ENCODE peak calls at places on chromosomes 13 and 19, in seven cellular contexts. One of them, this sample, is unnamed.

GRCh38 chr19:16067205-16067938 is 8.9 kb upstream of the TPM4 start:
- DNase-seq in DMS 273 treated with DMSO at 0.1 percent for 48 hours: no peak
- DNase-seq in activated naive CD8-positive, alpha-beta T cell treated with anti-CD3 and anti-CD28 coated beads, Interleukin-2, amount 10 ng/mL, durations not matched to agents 7 days and 5 days: no peak
- DNase-seq in head of caudate nucleus: peak; percentile 25
- DNase-seq in stimulated activated CD4-positive, alpha-beta T cell treated with anti-CD3 and anti-CD28 coated beads, Interleukin-1b, Interleukin-23, amount 100 ng/mL, for 24 hours: no peak
- DNase-seq in stimulated activated CD8-positive, alpha-beta memory T cell treated with anti-CD3 and anti-CD28 coated beads, Interleukin-2, amount 100 ng/mL, for 48 hours: no peak
- DNase-seq in AG09309: peak; percentile 69
- DNase-seq in this sample: no peak

GRCh38 chr19:35219008-35219407 is 9.5 kb downstream of the FAM187B start:
- DNase-seq in activated naive CD8-positive, alpha-beta T cell treated with anti-CD3 and anti-CD28 coated beads, Interleukin-2, amount 10 ng/mL, durations not matched to agents 7 days and 5 days: no peak
- DNase-seq in stimulated activated CD4-positive, alpha-beta T cell treated with anti-CD3 and anti-CD28 coated beads, Interleukin-1b, Interleukin-23, amount 100 ng/mL, for 24 hours: no peak
- DNase-seq in DMS 273 treated with DMSO at 0.1 percent for 48 hours: no peak
- DNase-seq in head of caudate nucleus: no peak
- DNase-seq in AG09309: no peak
- DNase-seq in stimulated activated CD8-positive, alpha-beta memory T cell treated with anti-CD3 and anti-CD28 coated beads, Interleukin-2, amount 100 ng/mL, for 48 hours: no peak
- DNase-seq in this sample: no peak

GRCh38 chr19:12774588-12775555 is at the start of gene HOOK2:
- DNase-seq in activated naive CD8-positive, alpha-beta T cell treated with anti-CD3 and anti-CD28 coated beads, Interleukin-2, amount 10 ng/mL, durations not matched to agents 7 days and 5 days: no peak
- DNase-seq in head of caudate nucleus: peak; percentile 63
- DNase-seq in AG09309: no peak
- DNase-seq in DMS 273 treated with DMSO at 0.1 percent for 48 hours: no peak
- DNase-seq in stimulated activated CD4-positive, alpha-beta T cell treated with anti-CD3 and anti-CD28 coated beads, Interleukin-1b, Interleukin-23, amount 100 ng/mL, for 24 hours: no peak
- DNase-seq in stimulated activated CD8-positive, alpha-beta memory T cell treated with anti-CD3 and anti-CD28 coated beads, Interleukin-2, amount 100 ng/mL, for 48 hours: no peak
- DNase-seq in this sample: no peak

GRCh38 chr19:29810504-29810871 is 1.3 kb upstream of the CCNE1 start:
- DNase-seq in stimulated activated CD8-positive, alpha-beta memory T cell treated with anti-CD3 and anti-CD28 coated beads, Interleukin-2, amount 100 ng/mL, for 48 hours: no peak
- DNase-seq in AG09309: no peak
- DNase-seq in activated naive CD8-positive, alpha-beta T cell treated with anti-CD3 and anti-CD28 coated beads, Interleukin-2, amount 10 ng/mL, durations not matched to agents 7 days and 5 days: no peak
- DNase-seq in DMS 273 treated with DMSO at 0.1 percent for 48 hours: no peak
- DNase-seq in head of caudate nucleus: no peak
- DNase-seq in stimulated activated CD4-positive, alpha-beta T cell treated with anti-CD3 and anti-CD28 coated beads, Interleukin-1b, Interleukin-23, amount 100 ng/mL, for 24 hours: no peak
- DNase-seq in this sample: no peak

GRCh38 chr13:39159393-39159792 is 121.1 kb downstream of the NHLRC3 start:
- DNase-seq in AG09309: no peak
- DNase-seq in activated naive CD8-positive, alpha-beta T cell treated with anti-CD3 and anti-CD28 coated beads, Interleukin-2, amount 10 ng/mL, durations not matched to agents 7 days and 5 days: no peak
- DNase-seq in head of caudate nucleus: no peak
- DNase-seq in DMS 273 treated with DMSO at 0.1 percent for 48 hours: no peak
- DNase-seq in stimulated activated CD4-positive, alpha-beta T cell treated with anti-CD3 and anti-CD28 coated beads, Interleukin-1b, Interleukin-23, amount 100 ng/mL, for 24 hours: no peak
- DNase-seq in stimulated activated CD8-positive, alpha-beta memory T cell treated with anti-CD3 and anti-CD28 coated beads, Interleukin-2, amount 100 ng/mL, for 48 hours: no peak
- DNase-seq in this sample: no peak

GRCh38 chr19:41415154-41415571 is 12.0 kb downstream of the B3GNT8 start:
- DNase-seq in AG09309: no peak
- DNase-seq in activated naive CD8-positive, alpha-beta T cell treated with anti-CD3 and anti-CD28 coated beads, Interleukin-2, amount 10 ng/mL, durations not matched to agents 7 days and 5 days: no peak
- DNase-seq in stimulated activated CD4-positive, alpha-beta T cell treated with anti-CD3 and anti-CD28 coated beads, Interleukin-1b, Interleukin-23, amount 100 ng/mL, for 24 hours: no peak
- DNase-seq in stimulated activated CD8-positive, alpha-beta memory T cell treated with anti-CD3 and anti-CD28 coated beads, Interleukin-2, amount 100 ng/mL, for 48 hours: no peak
- DNase-seq in head of caudate nucleus: no peak
- DNase-seq in DMS 273 treated with DMSO at 0.1 percent for 48 hours: no peak
- DNase-seq in this sample: no peak

GRCh38 chr13:30690282-30691188 is 44.8 kb upstream of the ALOX5AP start:
- DNase-seq in head of caudate nucleus: no peak
- DNase-seq in stimulated activated CD4-positive, alpha-beta T cell treated with anti-CD3 and anti-CD28 coated beads, Interleukin-1b, Interleukin-23, amount 100 ng/mL, for 24 hours: no peak
- DNase-seq in activated naive CD8-positive, alpha-beta T cell treated with anti-CD3 and anti-CD28 coated beads, Interleukin-2, amount 10 ng/mL, durations not matched to agents 7 days and 5 days: no peak
- DNase-seq in stimulated activated CD8-positive, alpha-beta memory T cell treated with anti-CD3 and anti-CD28 coated beads, Interleukin-2, amount 100 ng/mL, for 48 hours: no peak
- DNase-seq in AG09309: peak; percentile 79
- DNase-seq in DMS 273 treated with DMSO at 0.1 percent for 48 hours: peak; percentile 76
- DNase-seq in this sample: no peak

GRCh38 chr13:37319041-37319443 is 213.6 kb upstream of the CSNK1A1L start:
- DNase-seq in activated naive CD8-positive, alpha-beta T cell treated with anti-CD3 and anti-CD28 coated beads, Interleukin-2, amount 10 ng/mL, durations not matched to agents 7 days and 5 days: no peak
- DNase-seq in DMS 273 treated with DMSO at 0.1 percent for 48 hours: no peak
- DNase-seq in AG09309: peak; percentile 5
- DNase-seq in stimulated activated CD4-positive, alpha-beta T cell treated with anti-CD3 and anti-CD28 coated beads, Interleukin-1b, Interleukin-23, amount 100 ng/mL, for 24 hours: no peak
- DNase-seq in head of caudate nucleus: no peak
- DNase-seq in stimulated activated CD8-positive, alpha-beta memory T cell treated with anti-CD3 and anti-CD28 coated beads, Interleukin-2, amount 100 ng/mL, for 48 hours: no peak
- DNase-seq in this sample: no peak

GRCh38 chr19:33388231-33388816 is 14.8 kb downstream of the CEBPG start:
- DNase-seq in activated naive CD8-positive, alpha-beta T cell treated with anti-CD3 and anti-CD28 coated beads, Interleukin-2, amount 10 ng/mL, durations not matched to agents 7 days and 5 days: no peak
- DNase-seq in head of caudate nucleus: no peak
- DNase-seq in stimulated activated CD4-positive, alpha-beta T cell treated with anti-CD3 and anti-CD28 coated beads, Interleukin-1b, Interleukin-23, amount 100 ng/mL, for 24 hours: no peak
- DNase-seq in DMS 273 treated with DMSO at 0.1 percent for 48 hours: no peak
- DNase-seq in AG09309: no peak
- DNase-seq in stimulated activated CD8-positive, alpha-beta memory T cell treated with anti-CD3 and anti-CD28 coated beads, Interleukin-2, amount 100 ng/mL, for 48 hours: no peak
- DNase-seq in this sample: no peak

GRCh38 chr19:55637534-55637933 is 3.3 kb upstream of the ZNF580 start:
- DNase-seq in activated naive CD8-positive, alpha-beta T cell treated with anti-CD3 and anti-CD28 coated beads, Interleukin-2, amount 10 ng/mL, durations not matched to agents 7 days and 5 days: no peak
- DNase-seq in stimulated activated CD8-positive, alpha-beta memory T cell treated with anti-CD3 and anti-CD28 coated beads, Interleukin-2, amount 100 ng/mL, for 48 hours: no peak
- DNase-seq in stimulated activated CD4-positive, alpha-beta T cell treated with anti-CD3 and anti-CD28 coated beads, Interleukin-1b, Interleukin-23, amount 100 ng/mL, for 24 hours: no peak
- DNase-seq in head of caudate nucleus: no peak
- DNase-seq in AG09309: no peak
- DNase-seq in DMS 273 treated with DMSO at 0.1 percent for 48 hours: no peak
- DNase-seq in this sample: no peak

GRCh38 chr13:27542220-27542619 is 78.1 kb downstream of the LNX2 start:
- DNase-seq in head of caudate nucleus: no peak
- DNase-seq in stimulated activated CD8-positive, alpha-beta memory T cell treated with anti-CD3 and anti-CD28 coated beads, Interleukin-2, amount 100 ng/mL, for 48 hours: no peak
- DNase-seq in DMS 273 treated with DMSO at 0.1 percent for 48 hours: no peak
- DNase-seq in stimulated activated CD4-positive, alpha-beta T cell treated with anti-CD3 and anti-CD28 coated beads, Interleukin-1b, Interleukin-23, amount 100 ng/mL, for 24 hours: no peak
- DNase-seq in AG09309: no peak
- DNase-seq in activated naive CD8-positive, alpha-beta T cell treated with anti-CD3 and anti-CD28 coated beads, Interleukin-2, amount 10 ng/mL, durations not matched to agents 7 days and 5 days: no peak
- DNase-seq in this sample: no peak

GRCh38 chr13:69389899-69390298 is 717.7 kb upstream of the ATXN8OS start:
- DNase-seq in DMS 273 treated with DMSO at 0.1 percent for 48 hours: no peak
- DNase-seq in stimulated activated CD8-positive, alpha-beta memory T cell treated with anti-CD3 and anti-CD28 coated beads, Interleukin-2, amount 100 ng/mL, for 48 hours: no peak
- DNase-seq in activated naive CD8-positive, alpha-beta T cell treated with anti-CD3 and anti-CD28 coated beads, Interleukin-2, amount 10 ng/mL, durations not matched to agents 7 days and 5 days: no peak
- DNase-seq in stimulated activated CD4-positive, alpha-beta T cell treated with anti-CD3 and anti-CD28 coated beads, Interleukin-1b, Interleukin-23, amount 100 ng/mL, for 24 hours: no peak
- DNase-seq in AG09309: no peak
- DNase-seq in head of caudate nucleus: no peak
- DNase-seq in this sample: no peak

GRCh38 chr19:18776736-18777135 is 14.4 kb downstream of the COMP start:
- DNase-seq in stimulated activated CD4-positive, alpha-beta T cell treated with anti-CD3 and anti-CD28 coated beads, Interleukin-1b, Interleukin-23, amount 100 ng/mL, for 24 hours: no peak
- DNase-seq in AG09309: no peak
- DNase-seq in activated naive CD8-positive, alpha-beta T cell treated with anti-CD3 and anti-CD28 coated beads, Interleukin-2, amount 10 ng/mL, durations not matched to agents 7 days and 5 days: no peak
- DNase-seq in DMS 273 treated with DMSO at 0.1 percent for 48 hours: no peak
- DNase-seq in head of caudate nucleus: no peak
- DNase-seq in stimulated activated CD8-positive, alpha-beta memory T cell treated with anti-CD3 and anti-CD28 coated beads, Interleukin-2, amount 100 ng/mL, for 48 hours: no peak
- DNase-seq in this sample: no peak

GRCh38 chr19:47093841-47094240 is 19.7 kb downstream of the ZC3H4 start:
- DNase-seq in stimulated activated CD4-positive, alpha-beta T cell treated with anti-CD3 and anti-CD28 coated beads, Interleukin-1b, Interleukin-23, amount 100 ng/mL, for 24 hours: no peak
- DNase-seq in head of caudate nucleus: no peak
- DNase-seq in DMS 273 treated with DMSO at 0.1 percent for 48 hours: no peak
- DNase-seq in stimulated activated CD8-positive, alpha-beta memory T cell treated with anti-CD3 and anti-CD28 coated beads, Interleukin-2, amount 100 ng/mL, for 48 hours: peak; percentile 41
- DNase-seq in AG09309: no peak
- DNase-seq in activated naive CD8-positive, alpha-beta T cell treated with anti-CD3 and anti-CD28 coated beads, Interleukin-2, amount 10 ng/mL, durations not matched to agents 7 days and 5 days: peak; percentile 40
- DNase-seq in this sample: no peak

GRCh38 chr19:5627395-5627904 is 4.6 kb downstream of the SAFB start:
- DNase-seq in DMS 273 treated with DMSO at 0.1 percent for 48 hours: peak; percentile 92
- DNase-seq in AG09309: no peak
- DNase-seq in stimulated activated CD4-positive, alpha-beta T cell treated with anti-CD3 and anti-CD28 coated beads, Interleukin-1b, Interleukin-23, amount 100 ng/mL, for 24 hours: no peak
- DNase-seq in head of caudate nucleus: peak; percentile 50
- DNase-seq in stimulated activated CD8-positive, alpha-beta memory T cell treated with anti-CD3 and anti-CD28 coated beads, Interleukin-2, amount 100 ng/mL, for 48 hours: peak; percentile 16
- DNase-seq in activated naive CD8-positive, alpha-beta T cell treated with anti-CD3 and anti-CD28 coated beads, Interleukin-2, amount 10 ng/mL, durations not matched to agents 7 days and 5 days: no peak
- DNase-seq in this sample: no peak

GRCh38 chr19:18514800-18515682 is 6.8 kb downstream of the ELL start:
- DNase-seq in head of caudate nucleus: peak; percentile 33
- DNase-seq in AG09309: no peak
- DNase-seq in stimulated activated CD4-positive, alpha-beta T cell treated with anti-CD3 and anti-CD28 coated beads, Interleukin-1b, Interleukin-23, amount 100 ng/mL, for 24 hours: no peak
- DNase-seq in activated naive CD8-positive, alpha-beta T cell treated with anti-CD3 and anti-CD28 coated beads, Interleukin-2, amount 10 ng/mL, durations not matched to agents 7 days and 5 days: no peak
- DNase-seq in DMS 273 treated with DMSO at 0.1 percent for 48 hours: no peak
- DNase-seq in stimulated activated CD8-positive, alpha-beta memory T cell treated with anti-CD3 and anti-CD28 coated beads, Interleukin-2, amount 100 ng/mL, for 48 hours: no peak
- DNase-seq in this sample: no peak

GRCh38 chr13:98097749-98098148 is 45.1 kb upstream of the FARP1 start:
- DNase-seq in stimulated activated CD4-positive, alpha-beta T cell treated with anti-CD3 and anti-CD28 coated beads, Interleukin-1b, Interleukin-23, amount 100 ng/mL, for 24 hours: no peak
- DNase-seq in DMS 273 treated with DMSO at 0.1 percent for 48 hours: no peak
- DNase-seq in activated naive CD8-positive, alpha-beta T cell treated with anti-CD3 and anti-CD28 coated beads, Interleukin-2, amount 10 ng/mL, durations not matched to agents 7 days and 5 days: no peak
- DNase-seq in stimulated activated CD8-positive, alpha-beta memory T cell treated with anti-CD3 and anti-CD28 coated beads, Interleukin-2, amount 100 ng/mL, for 48 hours: no peak
- DNase-seq in head of caudate nucleus: no peak
- DNase-seq in AG09309: no peak
- DNase-seq in this sample: peak; percentile 47

GRCh38 chr13:47480121-47480520 is 521.0 kb downstream of the SUCLA2 start:
- DNase-seq in stimulated activated CD4-positive, alpha-beta T cell treated with anti-CD3 and anti-CD28 coated beads, Interleukin-1b, Interleukin-23, amount 100 ng/mL, for 24 hours: no peak
- DNase-seq in AG09309: peak; percentile 56
- DNase-seq in stimulated activated CD8-positive, alpha-beta memory T cell treated with anti-CD3 and anti-CD28 coated beads, Interleukin-2, amount 100 ng/mL, for 48 hours: no peak
- DNase-seq in activated naive CD8-positive, alpha-beta T cell treated with anti-CD3 and anti-CD28 coated beads, Interleukin-2, amount 10 ng/mL, durations not matched to agents 7 days and 5 days: no peak
- DNase-seq in DMS 273 treated with DMSO at 0.1 percent for 48 hours: no peak
- DNase-seq in head of caudate nucleus: no peak
- DNase-seq in this sample: no peak